ENCODE peak calls at places on chromosomes 7 and 10, in seven cellular contexts. One of them, this sample, is unnamed.

GRCh38 chr7:2173184-2173827 is 59.4 kb downstream of the MAD1L1 start:
- DNase-seq in GM12878: no peak
- DNase-seq in K562: no peak
- DNase-seq in HepG2: no peak
- DNase-seq in SK-N-SH: peak
- DNase-seq in H1: no peak
- DNase-seq in HCT116: no peak
- DNase-seq in this sample: no peak

GRCh38 chr10:81898518-81898917 is 23.5 kb downstream of the NRG3 start:
- DNase-seq in H1: no peak
- DNase-seq in SK-N-SH: no peak
- DNase-seq in HCT116: no peak
- DNase-seq in GM12878: no peak
- DNase-seq in K562: no peak
- DNase-seq in HepG2: no peak
- DNase-seq in this sample: no peak

GRCh38 chr7:22147868-22148267 is 202.2 kb upstream of the CDCA7L start:
- DNase-seq in HCT116: no peak
- DNase-seq in H1: no peak
- DNase-seq in K562: no peak
- DNase-seq in GM12878: no peak
- DNase-seq in SK-N-SH: no peak
- DNase-seq in HepG2: no peak
- DNase-seq in this sample: no peak

GRCh38 chr10:100814751-100815474 is 69.5 kb downstream of the PAX2 start:
- DNase-seq in GM12878: no peak
- DNase-seq in K562: no peak
- DNase-seq in HCT116: no peak
- DNase-seq in HepG2: no peak
- DNase-seq in SK-N-SH: no peak
- DNase-seq in H1: no peak
- DNase-seq in this sample: no peak

GRCh38 chr7:107036535-107036934 is 8.0 kb upstream of the PRKAR2B start:
- DNase-seq in HCT116: no peak
- DNase-seq in HepG2: no peak
- DNase-seq in SK-N-SH: no peak
- DNase-seq in K562: no peak
- DNase-seq in GM12878: no peak
- DNase-seq in H1: no peak
- DNase-seq in this sample: no peak

GRCh38 chr7:123348700-123349099 is 148.9 kb upstream of the SLC13A1 start:
- DNase-seq in SK-N-SH: no peak
- DNase-seq in H1: no peak
- DNase-seq in K562: no peak
- DNase-seq in GM12878: no peak
- DNase-seq in HCT116: no peak
- DNase-seq in HepG2: no peak
- DNase-seq in this sample: no peak

GRCh38 chr7:22176791-22177412 is 180.1 kb downstream of the RAPGEF5 start:
- DNase-seq in HCT116: no peak
- DNase-seq in K562: no peak
- DNase-seq in SK-N-SH: no peak
- DNase-seq in H1: no peak
- DNase-seq in HepG2: no peak
- DNase-seq in GM12878: no peak
- DNase-seq in this sample: no peak

GRCh38 chr10:25177754-25178135 is 2.9 kb downstream of the GPR158 start:
- DNase-seq in HCT116: no peak
- DNase-seq in K562: no peak
- DNase-seq in GM12878: no peak
- DNase-seq in SK-N-SH: no peak
- DNase-seq in H1: no peak
- DNase-seq in HepG2: no peak
- DNase-seq in this sample: no peak

GRCh38 chr7:128452552-128452951 is 3.1 kb upstream of the HILPDA start:
- DNase-seq in HepG2: no peak
- DNase-seq in GM12878: no peak
- DNase-seq in HCT116: no peak
- DNase-seq in H1: no peak
- DNase-seq in SK-N-SH: no peak
- DNase-seq in K562: no peak
- DNase-seq in this sample: no peak

GRCh38 chr10:18303851-18304800 is 163.9 kb downstream of the CACNB2 start:
- DNase-seq in HepG2: no peak
- DNase-seq in H1: no peak
- DNase-seq in SK-N-SH: no peak
- DNase-seq in K562: no peak
- DNase-seq in GM12878: no peak
- DNase-seq in HCT116: no peak
- DNase-seq in this sample: no peak

GRCh38 chr7:16189026-16189715 is 232.2 kb downstream of the CRPPA start:
- DNase-seq in HCT116: no peak
- DNase-seq in HepG2: no peak
- DNase-seq in K562: no peak
- DNase-seq in SK-N-SH: no peak
- DNase-seq in H1: no peak
- DNase-seq in GM12878: no peak
- DNase-seq in this sample: no peak

GRCh38 chr7:37505750-37506353 is 57.2 kb upstream of the ELMO1 start:
- DNase-seq in HCT116: no peak
- DNase-seq in GM12878: no peak
- DNase-seq in HepG2: no peak
- DNase-seq in K562: no peak
- DNase-seq in H1: no peak
- DNase-seq in SK-N-SH: no peak
- DNase-seq in this sample: no peak

GRCh38 chr10:3924344-3924743 is 139.3 kb upstream of the KLF6 start:
- DNase-seq in HCT116: no peak
- DNase-seq in K562: no peak
- DNase-seq in H1: no peak
- DNase-seq in GM12878: no peak
- DNase-seq in SK-N-SH: no peak
- DNase-seq in HepG2: no peak
- DNase-seq in this sample: no peak

GRCh38 chr7:77367976-77368375 is 48.2 kb downstream of the GSAP start:
- DNase-seq in HCT116: no peak
- DNase-seq in SK-N-SH: no peak
- DNase-seq in HepG2: no peak
- DNase-seq in GM12878: no peak
- DNase-seq in H1: no peak
- DNase-seq in K562: no peak
- DNase-seq in this sample: no peak

GRCh38 chr10:115945696-115946445 is 327.1 kb downstream of the GFRA1 start:
- DNase-seq in H1: no peak
- DNase-seq in HepG2: no peak
- DNase-seq in GM12878: no peak
- DNase-seq in SK-N-SH: no peak
- DNase-seq in HCT116: no peak
- DNase-seq in K562: no peak
- DNase-seq in this sample: no peak

GRCh38 chr7:46759711-46760480 is 822.0 kb downstream of the TNS3 start:
- DNase-seq in HCT116: no peak
- DNase-seq in H1: no peak
- DNase-seq in HepG2: no peak
- DNase-seq in K562: no peak
- DNase-seq in SK-N-SH: no peak
- DNase-seq in GM12878: no peak
- DNase-seq in this sample: peak

GRCh38 chr7:39987641-39988347 is 37.7 kb downstream of the CDK13 start:
- DNase-seq in GM12878: no peak
- DNase-seq in K562: no peak
- DNase-seq in H1: no peak
- DNase-seq in HepG2: no peak
- DNase-seq in SK-N-SH: no peak
- DNase-seq in HCT116: no peak
- DNase-seq in this sample: peak

GRCh38 chr7:43443380-43443779 is 139.5 kb upstream of the STK17A start:
- DNase-seq in HCT116: no peak
- DNase-seq in GM12878: no peak
- DNase-seq in SK-N-SH: no peak
- DNase-seq in HepG2: no peak
- DNase-seq in H1: no peak
- DNase-seq in K562: no peak
- DNase-seq in this sample: no peak

GRCh38 chr7:43438897-43439479 is 143.9 kb upstream of the STK17A start:
- DNase-seq in GM12878: no peak
- DNase-seq in HepG2: peak
- DNase-seq in K562: no peak
- DNase-seq in HCT116: no peak
- DNase-seq in H1: no peak
- DNase-seq in SK-N-SH: no peak
- DNase-seq in this sample: no peak

GRCh38 chr7:43441217-43441616 is 141.7 kb upstream of the STK17A start:
- DNase-seq in GM12878: no peak
- DNase-seq in HCT116: no peak
- DNase-seq in SK-N-SH: no peak
- DNase-seq in H1: no peak
- DNase-seq in HepG2: no peak
- DNase-seq in K562: no peak
- DNase-seq in this sample: no peak

GRCh38 chr7:43444711-43445578 is 138.0 kb upstream of the STK17A start:
- DNase-seq in GM12878: no peak
- DNase-seq in HCT116: no peak
- DNase-seq in SK-N-SH: no peak
- DNase-seq in H1: no peak
- DNase-seq in HepG2: no peak
- DNase-seq in K562: no peak
- DNase-seq in this sample: no peak

DNA sequence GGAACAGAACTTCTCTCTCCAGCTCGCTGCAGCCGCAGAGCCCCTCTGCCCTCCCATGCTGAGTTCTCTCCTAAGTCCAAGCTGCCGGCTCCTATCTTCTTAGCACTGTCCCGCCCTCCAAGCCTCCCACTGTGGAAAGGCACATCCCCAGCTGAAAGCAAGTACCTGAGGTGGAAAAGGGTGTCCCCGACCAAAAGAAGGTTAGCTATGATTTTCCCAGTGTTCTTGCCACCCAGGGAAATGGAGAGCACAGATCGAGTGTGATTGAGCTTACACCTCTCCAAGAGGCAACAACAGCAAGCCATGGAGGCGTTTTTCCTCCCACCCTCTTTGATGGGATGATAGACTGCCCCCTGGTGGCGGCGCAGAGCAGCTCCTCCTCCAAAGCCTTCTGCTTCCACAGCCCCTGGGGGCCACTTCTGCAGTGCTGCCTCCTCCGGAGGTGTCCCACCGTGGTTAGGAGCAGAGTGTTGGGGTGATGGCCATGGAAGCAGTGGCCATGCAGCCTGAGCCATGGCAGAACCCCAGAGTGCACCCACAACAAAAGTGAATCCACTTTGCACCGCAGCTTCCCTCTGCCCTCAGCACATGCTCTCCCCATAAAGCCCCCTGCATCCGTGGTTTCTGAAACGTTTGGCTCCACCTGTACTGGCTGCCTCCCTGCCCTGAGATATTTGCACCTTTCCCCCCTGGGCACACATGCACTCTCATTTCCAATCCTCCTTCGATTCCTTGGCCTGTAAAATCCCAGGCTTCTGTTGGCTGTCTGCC is 143.1 kb upstream of the STK17A start:
- DNase-seq in K562: peak
- DNase-seq in H1: peak
- DNase-seq in SK-N-SH: peak
- DNase-seq in GM12878: peak
- DNase-seq in HCT116: peak
- DNase-seq in HepG2: peak
- DNase-seq in this sample: peak
- TF ChIP-seq JUND in K562: no peak
- TF ChIP-seq JUND in H1: no peak
- TF ChIP-seq JUND in SK-N-SH: no peak
- TF ChIP-seq JUND in GM12878: no peak
- TF ChIP-seq JUND in HCT116: no peak
- TF ChIP-seq JUND in HepG2: no peak
- TF ChIP-seq JUND in this sample: no peak

GRCh38 chr10:13890233-13890616 is 303.5 kb downstream of the PRPF18 start:
- DNase-seq in HepG2: no peak
- DNase-seq in SK-N-SH: no peak
- DNase-seq in K562: no peak
- DNase-seq in H1: no peak
- DNase-seq in GM12878: no peak
- DNase-seq in HCT116: no peak
- DNase-seq in this sample: no peak

GRCh38 chr10:13892871-13893270 is 306.1 kb downstream of the PRPF18 start:
- DNase-seq in HCT116: no peak
- DNase-seq in SK-N-SH: no peak
- DNase-seq in H1: no peak
- DNase-seq in HepG2: no peak
- DNase-seq in K562: no peak
- DNase-seq in GM12878: no peak
- DNase-seq in this sample: no peak

GRCh38 chr10:13891542-13892431 is 305.0 kb downstream of the PRPF18 start:
- DNase-seq in K562: no peak
- DNase-seq in HCT116: no peak
- DNase-seq in SK-N-SH: peak
- DNase-seq in HepG2: no peak
- DNase-seq in GM12878: no peak
- DNase-seq in H1: no peak
- DNase-seq in this sample: no peak

GRCh38 chr10:13893926-13894325 is 307.2 kb downstream of the PRPF18 start:
- DNase-seq in K562: no peak
- DNase-seq in HCT116: no peak
- DNase-seq in H1: no peak
- DNase-seq in SK-N-SH: peak
- DNase-seq in GM12878: no peak
- DNase-seq in HepG2: no peak
- DNase-seq in this sample: no peak

GRCh38 chr10:13890617-13891541 is 304.1 kb downstream of the PRPF18 start:
- DNase-seq in SK-N-SH: peak
- DNase-seq in GM12878: no peak
- DNase-seq in HCT116: no peak
- DNase-seq in K562: no peak
- DNase-seq in HepG2: no peak
- DNase-seq in H1: no peak
- DNase-seq in this sample: no peak
- TF ChIP-seq JUND in SK-N-SH: no peak
- TF ChIP-seq JUND in GM12878: no peak
- TF ChIP-seq JUND in HCT116: no peak
- TF ChIP-seq JUND in K562: no peak
- TF ChIP-seq JUND in HepG2: no peak
- TF ChIP-seq JUND in H1: no peak
- TF ChIP-seq JUND in this sample: no peak

DNA sequence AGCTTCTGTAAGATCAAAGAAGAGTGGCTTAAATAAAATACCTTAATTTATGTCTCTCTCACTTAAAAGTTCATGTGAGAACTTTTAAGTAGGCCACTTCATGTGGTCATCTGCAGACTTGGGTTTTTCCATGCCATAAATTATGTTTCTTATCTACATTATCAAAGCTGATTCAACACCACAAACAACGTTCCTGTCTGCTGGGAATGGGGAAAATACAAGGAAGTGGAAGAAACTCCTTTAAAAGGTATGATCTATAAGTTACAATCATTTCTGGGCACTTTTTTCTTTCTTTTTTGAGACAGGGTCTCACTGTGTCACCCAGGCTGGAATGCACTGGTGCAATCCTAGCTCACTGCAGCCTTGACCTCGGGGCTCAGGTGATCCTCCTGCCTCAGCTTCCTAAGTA is 16.9 kb upstream of the OTUD1 start:
- DNase-seq in SK-N-SH: no peak
- DNase-seq in HepG2: no peak
- DNase-seq in H1: no peak
- DNase-seq in GM12878: no peak
- DNase-seq in HCT116: no peak
- DNase-seq in K562: no peak
- DNase-seq in this sample: no peak
- TF ChIP-seq JUND in SK-N-SH: peak
- TF ChIP-seq JUND in HepG2: no peak
- TF ChIP-seq JUND in H1: no peak
- TF ChIP-seq JUND in GM12878: no peak
- TF ChIP-seq JUND in HCT116: no peak
- TF ChIP-seq JUND in K562: no peak
- TF ChIP-seq JUND in this sample: no peak

GRCh38 chr10:86665218-86665607 is 3.1 kb upstream of the LDB3 start:
- DNase-seq in GM12878: no peak
- DNase-seq in H1: no peak
- DNase-seq in HepG2: no peak
- DNase-seq in SK-N-SH: peak
- DNase-seq in K562: no peak
- DNase-seq in HCT116: no peak
- DNase-seq in this sample: peak
- TF ChIP-seq JUND in GM12878: no peak
- TF ChIP-seq JUND in H1: no peak
- TF ChIP-seq JUND in HepG2: no peak
- TF ChIP-seq JUND in SK-N-SH: no peak
- TF ChIP-seq JUND in K562: no peak
- TF ChIP-seq JUND in HCT116: no peak
- TF ChIP-seq JUND in this sample: no peak

This sample was measured in T47D.